ENCODE peak calls at places on chromosomes 12 and 14, in seven cellular contexts. One of them, this sample, is unnamed.

GRCh38 chr12:116878567-116879508 is 2.4 kb downstream of the HRK start:
- DNase-seq in heart left ventricle: peak; percentile 11
- DNase-seq in AG04450: no peak
- DNase-seq in MM.1S: no peak
- DNase-seq in upper lobe of left lung: peak; percentile 73
- DNase-seq in HCT116: no peak
- DNase-seq in PC-3: peak; percentile 50
- DNase-seq in this sample: no peak

GRCh38 chr14:78701246-78701645 is 531.1 kb downstream of the NRXN3 start:
- DNase-seq in MM.1S: no peak
- DNase-seq in upper lobe of left lung: no peak
- DNase-seq in PC-3: no peak
- DNase-seq in AG04450: no peak
- DNase-seq in heart left ventricle: no peak
- DNase-seq in HCT116: no peak
- DNase-seq in this sample: no peak

GRCh38 chr12:121240484-121241202 is 30.7 kb downstream of the P2RX4 start:
- DNase-seq in AG04450: no peak
- DNase-seq in MM.1S: no peak
- DNase-seq in heart left ventricle: peak; percentile 82
- DNase-seq in PC-3: no peak
- DNase-seq in HCT116: no peak
- DNase-seq in upper lobe of left lung: peak; percentile 93
- DNase-seq in this sample: peak; percentile 83

GRCh38 chr12:4393211-4393610 is 13.7 kb upstream of the FGF23 start:
- DNase-seq in PC-3: no peak
- DNase-seq in MM.1S: no peak
- DNase-seq in upper lobe of left lung: no peak
- DNase-seq in HCT116: no peak
- DNase-seq in AG04450: no peak
- DNase-seq in heart left ventricle: no peak
- DNase-seq in this sample: no peak

GRCh38 chr12:121102307-121102706 is 30.4 kb upstream of the P2RX7 start:
- DNase-seq in PC-3: no peak
- DNase-seq in MM.1S: no peak
- DNase-seq in AG04450: no peak
- DNase-seq in HCT116: no peak
- DNase-seq in heart left ventricle: no peak
- DNase-seq in upper lobe of left lung: no peak
- DNase-seq in this sample: no peak

GRCh38 chr12:43336962-43337555 is 214.9 kb downstream of the ADAMTS20 start:
- DNase-seq in AG04450: no peak
- DNase-seq in HCT116: peak; percentile 29
- DNase-seq in PC-3: peak; percentile 59
- DNase-seq in heart left ventricle: no peak
- DNase-seq in MM.1S: peak; percentile 37
- DNase-seq in upper lobe of left lung: no peak
- DNase-seq in this sample: no peak

GRCh38 chr14:73467377-73467776 is 9.0 kb upstream of the NUMB start:
- DNase-seq in upper lobe of left lung: no peak
- DNase-seq in AG04450: no peak
- DNase-seq in HCT116: no peak
- DNase-seq in MM.1S: no peak
- DNase-seq in heart left ventricle: no peak
- DNase-seq in PC-3: no peak
- DNase-seq in this sample: peak; percentile 64

GRCh38 chr12:70695361-70696023 is 58.3 kb upstream of the PTPRB start:
- DNase-seq in PC-3: no peak
- DNase-seq in heart left ventricle: no peak
- DNase-seq in HCT116: no peak
- DNase-seq in upper lobe of left lung: no peak
- DNase-seq in MM.1S: no peak
- DNase-seq in AG04450: no peak
- DNase-seq in this sample: no peak

GRCh38 chr14:94317259-94317658 is 5.9 kb downstream of the SERPINA6 start:
- DNase-seq in PC-3: no peak
- DNase-seq in heart left ventricle: no peak
- DNase-seq in MM.1S: no peak
- DNase-seq in HCT116: no peak
- DNase-seq in AG04450: no peak
- DNase-seq in upper lobe of left lung: no peak
- DNase-seq in this sample: no peak

GRCh38 chr14:66746316-66747006 is 238.5 kb downstream of the GPHN start:
- DNase-seq in upper lobe of left lung: no peak
- DNase-seq in HCT116: peak; percentile 57
- DNase-seq in AG04450: peak; percentile 1
- DNase-seq in heart left ventricle: no peak
- DNase-seq in MM.1S: peak; percentile 35
- DNase-seq in PC-3: peak; percentile 71
- DNase-seq in this sample: no peak

GRCh38 chr14:23580152-23580926 is 1.7 kb upstream of the JPH4 start:
- DNase-seq in HCT116: no peak
- DNase-seq in heart left ventricle: no peak
- DNase-seq in PC-3: no peak
- DNase-seq in MM.1S: no peak
- DNase-seq in AG04450: no peak
- DNase-seq in upper lobe of left lung: peak; percentile 62
- DNase-seq in this sample: no peak

GRCh38 chr12:117073611-117074010 is 25.6 kb downstream of the TESC start:
- DNase-seq in HCT116: no peak
- DNase-seq in PC-3: no peak
- DNase-seq in upper lobe of left lung: no peak
- DNase-seq in AG04450: no peak
- DNase-seq in MM.1S: no peak
- DNase-seq in heart left ventricle: no peak
- DNase-seq in this sample: no peak

GRCh38 chr12:74415633-74416032 is 122.0 kb upstream of the ATXN7L3B start:
- DNase-seq in upper lobe of left lung: no peak
- DNase-seq in AG04450: no peak
- DNase-seq in PC-3: peak; percentile 61
- DNase-seq in MM.1S: peak; percentile 53
- DNase-seq in HCT116: peak; percentile 49
- DNase-seq in heart left ventricle: no peak
- DNase-seq in this sample: no peak

GRCh38 chr14:90383731-90384542 is 12.9 kb upstream of the CALM1 start:
- DNase-seq in upper lobe of left lung: peak; percentile 92
- DNase-seq in heart left ventricle: peak; percentile 66
- DNase-seq in MM.1S: peak; percentile 35
- DNase-seq in HCT116: no peak
- DNase-seq in AG04450: no peak
- DNase-seq in PC-3: peak; percentile 39
- DNase-seq in this sample: peak; percentile 75

GRCh38 chr14:91374897-91375747 is 42.5 kb downstream of the CCDC88C start:
- DNase-seq in AG04450: no peak
- DNase-seq in PC-3: no peak
- DNase-seq in MM.1S: peak; percentile 62
- DNase-seq in upper lobe of left lung: peak; percentile 77
- DNase-seq in HCT116: no peak
- DNase-seq in heart left ventricle: no peak
- DNase-seq in this sample: no peak

GRCh38 chr14:105473677-105474477 is 744 bp upstream of the CRIP2 start:
- DNase-seq in AG04450: peak; percentile 61
- DNase-seq in PC-3: peak; percentile 89
- DNase-seq in heart left ventricle: peak; percentile 98
- DNase-seq in MM.1S: no peak
- DNase-seq in HCT116: peak; percentile 66
- DNase-seq in upper lobe of left lung: peak; percentile 98
- DNase-seq in this sample: peak; percentile 94

GRCh38 chr14:101451166-101451565 is 110.1 kb upstream of the DIO3 start:
- DNase-seq in HCT116: no peak
- DNase-seq in PC-3: no peak
- DNase-seq in AG04450: no peak
- DNase-seq in MM.1S: no peak
- DNase-seq in upper lobe of left lung: no peak
- DNase-seq in heart left ventricle: no peak
- DNase-seq in this sample: no peak

DNA sequence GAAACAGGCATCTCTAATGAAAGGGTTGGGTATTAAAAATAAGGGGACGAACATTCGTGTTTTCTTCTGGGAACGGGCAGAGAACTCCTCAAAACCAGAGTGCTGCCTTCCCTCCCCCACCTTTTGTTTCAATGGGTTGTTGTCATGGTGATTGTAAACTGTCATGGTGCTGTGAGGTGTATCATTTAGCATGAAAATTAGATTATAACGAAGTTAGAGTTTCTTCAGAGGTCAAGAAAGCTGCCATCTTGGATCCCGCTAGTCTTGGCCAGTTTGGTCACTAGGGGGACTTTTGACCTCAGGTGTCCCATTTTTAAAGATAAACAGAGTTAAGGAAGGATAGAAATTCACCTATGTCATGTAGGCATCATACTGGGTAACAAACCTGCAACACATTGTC is 123.0 kb downstream of the PDE3A start:
- DNase-seq in PC-3: no peak
- DNase-seq in MM.1S: no peak
- DNase-seq in AG04450: no peak
- DNase-seq in upper lobe of left lung: no peak
- DNase-seq in HCT116: no peak
- DNase-seq in heart left ventricle: no peak
- DNase-seq in this sample: no peak
- H3K27ac ChIP-seq in PC-3: no peak overlapping the region
- H3K27ac ChIP-seq in MM.1S: no peak overlapping the region
- H3K27ac ChIP-seq in AG04450: no peak overlapping the region
- H3K27ac ChIP-seq in upper lobe of left lung: no peak overlapping the region
- H3K27ac ChIP-seq in HCT116: no peak overlapping the region
- H3K27ac ChIP-seq in heart left ventricle: no peak overlapping the region
- H3K27ac ChIP-seq in this sample: no peak overlapping the region

DNA sequence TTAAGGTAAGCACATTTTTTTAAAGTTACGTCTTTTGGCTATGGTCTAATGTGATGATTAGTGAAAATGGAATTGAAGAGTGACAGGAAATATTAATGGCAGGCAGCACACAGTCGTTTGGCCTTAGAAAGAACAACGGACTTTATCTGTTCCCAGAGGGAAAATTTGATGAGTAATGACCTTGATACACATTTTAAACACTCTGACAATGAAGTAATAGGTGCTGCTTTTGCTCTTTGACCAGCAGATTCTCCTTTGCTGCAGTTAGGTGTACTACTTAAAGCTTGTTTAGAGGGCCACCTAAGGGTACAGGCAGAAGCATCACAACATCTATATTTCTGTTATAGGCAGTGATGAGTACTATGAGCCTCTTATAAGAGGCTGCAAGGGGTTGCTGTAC is 27.1 kb upstream of the RNU6-8 start:
- DNase-seq in PC-3: peak; percentile 89
- DNase-seq in HCT116: no peak
- DNase-seq in upper lobe of left lung: no peak
- DNase-seq in MM.1S: no peak
- DNase-seq in AG04450: no peak
- DNase-seq in heart left ventricle: no peak
- DNase-seq in this sample: no peak
- TF ChIP-seq CTCF in PC-3: peak; percentile 51
- TF ChIP-seq CTCF in HCT116: no peak
- TF ChIP-seq CTCF in upper lobe of left lung: no peak
- TF ChIP-seq CTCF in MM.1S: no peak
- TF ChIP-seq CTCF in AG04450: no peak
- TF ChIP-seq CTCF in heart left ventricle: no peak
- TF ChIP-seq CTCF in this sample: no peak

GRCh38 chr12:113090740-113091139 is 34.2 kb downstream of the DTX1 start:
- DNase-seq in PC-3: no peak
- DNase-seq in upper lobe of left lung: peak; percentile 73
- DNase-seq in AG04450: no peak
- DNase-seq in heart left ventricle: no peak
- DNase-seq in MM.1S: no peak
- DNase-seq in HCT116: no peak
- DNase-seq in this sample: no peak

GRCh38 chr12:113089839-113090238 is 33.3 kb downstream of the DTX1 start:
- DNase-seq in AG04450: no peak
- DNase-seq in upper lobe of left lung: no peak
- DNase-seq in heart left ventricle: no peak
- DNase-seq in MM.1S: no peak
- DNase-seq in HCT116: no peak
- DNase-seq in PC-3: no peak
- DNase-seq in this sample: no peak

GRCh38 chr12:113088037-113088436 is 31.5 kb downstream of the DTX1 start:
- DNase-seq in AG04450: no peak
- DNase-seq in heart left ventricle: no peak
- DNase-seq in MM.1S: no peak
- DNase-seq in HCT116: no peak
- DNase-seq in upper lobe of left lung: no peak
- DNase-seq in PC-3: no peak
- DNase-seq in this sample: no peak

GRCh38 chr12:113087193-113087592 is 30.7 kb downstream of the DTX1 start:
- DNase-seq in heart left ventricle: no peak
- DNase-seq in PC-3: no peak
- DNase-seq in HCT116: no peak
- DNase-seq in AG04450: no peak
- DNase-seq in upper lobe of left lung: no peak
- DNase-seq in MM.1S: no peak
- DNase-seq in this sample: no peak

DNA sequence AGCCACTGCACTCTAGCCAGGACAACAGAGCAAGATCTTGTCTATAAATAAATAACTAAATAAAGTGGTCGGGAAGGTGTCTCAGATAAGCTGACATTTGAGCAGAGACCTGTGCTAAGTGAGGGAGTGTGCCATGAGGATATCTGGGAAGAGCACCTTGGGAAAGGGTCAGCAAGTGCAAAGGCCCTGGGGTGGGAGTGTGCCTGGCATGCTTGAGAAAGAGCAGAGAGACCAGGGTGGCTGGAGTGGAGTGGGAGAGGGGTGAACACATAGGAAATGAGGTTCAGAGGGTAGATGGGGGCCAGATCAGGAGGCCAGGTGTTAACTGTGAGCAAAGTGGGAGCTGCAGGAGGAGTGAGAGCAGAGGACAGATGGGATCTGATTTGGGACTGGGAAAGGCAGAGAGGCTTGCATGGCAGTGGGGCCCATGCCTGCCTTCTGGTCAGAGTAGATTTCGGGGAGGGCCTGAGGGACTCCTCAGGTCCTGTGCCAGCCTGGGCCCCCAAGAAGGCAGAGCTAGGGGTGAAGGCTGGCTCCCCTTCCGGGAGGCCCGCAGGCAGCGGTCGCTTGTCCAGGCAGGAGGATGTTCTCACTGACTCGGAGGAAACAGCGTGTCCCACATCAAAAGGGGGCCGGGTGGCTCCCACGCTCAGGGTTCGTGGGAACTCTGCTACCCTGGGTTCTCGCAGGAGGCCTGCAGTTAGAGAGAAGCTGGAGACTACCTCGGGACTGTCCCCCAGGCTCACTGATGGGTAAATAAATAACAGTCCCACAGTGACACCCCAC is 32.6 kb downstream of the DTX1 start:
- DNase-seq in heart left ventricle: no peak
- DNase-seq in upper lobe of left lung: peak; percentile 75
- DNase-seq in AG04450: no peak
- DNase-seq in MM.1S: no peak
- DNase-seq in PC-3: no peak
- DNase-seq in HCT116: no peak
- DNase-seq in this sample: no peak
- H3K27ac ChIP-seq in heart left ventricle: no peak overlapping the region
- H3K27ac ChIP-seq in upper lobe of left lung: no peak overlapping the region
- H3K27ac ChIP-seq in AG04450: no peak overlapping the region
- H3K27ac ChIP-seq in MM.1S: no peak overlapping the region
- H3K27ac ChIP-seq in PC-3: no peak overlapping the region
- H3K27ac ChIP-seq in HCT116: no peak overlapping the region
- H3K27ac ChIP-seq in this sample: no peak overlapping the region

DNA sequence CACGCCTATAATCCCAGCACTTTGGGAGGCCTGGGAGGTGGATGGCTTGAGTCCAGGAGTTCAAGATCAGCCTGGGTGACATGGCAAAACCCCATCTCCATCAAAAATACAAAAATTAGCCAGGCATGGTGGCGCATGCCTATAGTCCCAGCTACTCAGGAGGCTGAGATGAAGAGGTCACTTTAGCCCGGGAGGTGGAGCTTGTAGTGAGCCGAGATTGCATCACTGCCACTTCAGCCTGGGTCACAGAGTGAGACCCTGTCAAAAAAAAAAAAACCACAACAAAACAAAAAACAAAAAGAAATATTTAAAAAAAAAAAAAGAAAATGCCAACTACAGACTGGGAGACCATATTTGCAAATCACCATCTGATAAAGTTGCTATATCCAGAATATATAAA is 17.5 kb downstream of the WDR89 start:
- DNase-seq in heart left ventricle: no peak
- DNase-seq in upper lobe of left lung: no peak
- DNase-seq in HCT116: no peak
- DNase-seq in AG04450: no peak
- DNase-seq in PC-3: no peak
- DNase-seq in MM.1S: no peak
- DNase-seq in this sample: peak; percentile 63
- TF ChIP-seq CTCF in heart left ventricle: no peak
- TF ChIP-seq CTCF in upper lobe of left lung: no peak
- TF ChIP-seq CTCF in HCT116: no peak
- TF ChIP-seq CTCF in AG04450: no peak
- TF ChIP-seq CTCF in PC-3: no peak
- TF ChIP-seq CTCF in MM.1S: no peak
- TF ChIP-seq CTCF in this sample: no peak

This sample was measured in lower lobe of right lung.